ENCODE peak calls at places on chromosomes 4 and X, in nine cellular contexts. Z is psoas muscle, S is heart right ventricle, V is cardiac fibroblast, H is endothelial cell, C is lower leg skin, Y is neural crest cell, R is WERI-Rb-1, T is esophagus muscularis mucosa. J is an unnamed sample.

GRCh38 chr4:173151496-173151895 is 17.1 kb upstream of the GALNT7 start:
- DNase-seq in R (no peak), V (no peak), Y (no peak), T (no peak), H (no peak), C (no peak), S (no peak), Z (no peak), J (no peak)

GRCh38 chrX:150146271-150146888 is 208.1 kb upstream of the EOLA2 start:
- DNase-seq in V (no peak), H (no peak), Y (no peak), Z (no peak), T (peak; percentile 10), S (no peak), R (no peak), C (no peak), J (no peak)

GRCh38 chr4:34202154-34202553 is 2042.2 kb downstream of the ARAP2 start:
- DNase-seq in H (no peak), Y (no peak), Z (no peak), R (no peak), C (no peak), T (no peak), S (no peak), V (no peak), J (no peak)

GRCh38 chr4:75514949-75515612 is 808 bp downstream of the THAP6 start:
- DNase-seq in Y (no peak), Z (no peak), H (no peak), C (no peak), R (peak; percentile 8), V (no peak), T (no peak), S (no peak), J (no peak)

GRCh38 chr4:72375050-72375736 is 193.8 kb downstream of the ADAMTS3 start:
- DNase-seq in Z (no peak), V (peak; percentile 46), T (no peak), R (no peak), Y (no peak), C (no peak), H (no peak), S (no peak), J (no peak)

GRCh38 chrX:98380106-98380505 is 1496.4 kb downstream of the RPA4 start:
- DNase-seq in R (no peak), Y (peak; percentile 22), S (no peak), C (no peak), Z (no peak), H (no peak), T (no peak), V (no peak), J (no peak)

GRCh38 chrX:150856101-150856500 is 42.4 kb downstream of the CD99L2 start:
- DNase-seq in T (no peak), S (no peak), R (no peak), Y (no peak), V (peak; percentile 12), H (no peak), C (no peak), Z (no peak), J (no peak)

GRCh38 chr4:40254961-40255721 is 58.3 kb downstream of the RHOH start:
- DNase-seq in Y (no peak), T (no peak), V (peak; percentile 46), R (no peak), H (no peak), Z (no peak), C (no peak), S (no peak), J (no peak)

GRCh38 chrX:86237482-86237881 is 89.2 kb downstream of the DACH2 start:
- DNase-seq in H (no peak), R (no peak), Z (no peak), Y (no peak), S (no peak), T (no peak), V (no peak), C (no peak), J (no peak)

GRCh38 chr4:73448448-73449203 is 12.6 kb downstream of the AFP start:
- DNase-seq in T (no peak), H (no peak), C (no peak), Z (no peak), S (no peak), Y (no peak), R (no peak), V (no peak), J (no peak)

GRCh38 chr4:80097395-80098177 is 24.6 kb upstream of the ANTXR2 start:
- DNase-seq in C (peak; percentile 92), T (no peak), Z (peak; percentile 60), H (no peak), Y (no peak), R (no peak), V (peak; percentile 96), S (peak; percentile 76), J (no peak)

GRCh38 chr4:156261230-156261629 is 307.6 kb upstream of the CTSO start:
- DNase-seq in V (no peak), S (no peak), T (no peak), R (no peak), Y (no peak), Z (no peak), H (no peak), C (no peak), J (no peak)

GRCh38 chr4:5712931-5713330 is 1.9 kb downstream of the EVC start:
- DNase-seq in V (no peak), R (peak; percentile 83), Z (no peak), S (no peak), Y (no peak), C (peak; percentile 71), T (no peak), H (no peak), J (no peak)

GRCh38 chr4:75499900-75500299 is 14.3 kb downstream of the RCHY1 start:
- DNase-seq in R (no peak), S (no peak), V (no peak), Z (no peak), Y (no peak), C (no peak), H (no peak), T (no peak), J (no peak)

GRCh38 chr4:86788826-86789225 is 60.4 kb downstream of the SLC10A6 start:
- DNase-seq in Y (no peak), Z (no peak), S (no peak), C (no peak), H (no peak), T (no peak), R (no peak), V (no peak), J (no peak)

GRCh38 chr4:128810331-128810870 is 901 bp downstream of the JADE1 start:
- DNase-seq in V (peak; percentile 43), R (peak; percentile 34), Y (no peak), S (peak; percentile 29), C (peak; percentile 83), H (peak; percentile 9), Z (no peak), T (no peak), J (no peak)

DNA sequence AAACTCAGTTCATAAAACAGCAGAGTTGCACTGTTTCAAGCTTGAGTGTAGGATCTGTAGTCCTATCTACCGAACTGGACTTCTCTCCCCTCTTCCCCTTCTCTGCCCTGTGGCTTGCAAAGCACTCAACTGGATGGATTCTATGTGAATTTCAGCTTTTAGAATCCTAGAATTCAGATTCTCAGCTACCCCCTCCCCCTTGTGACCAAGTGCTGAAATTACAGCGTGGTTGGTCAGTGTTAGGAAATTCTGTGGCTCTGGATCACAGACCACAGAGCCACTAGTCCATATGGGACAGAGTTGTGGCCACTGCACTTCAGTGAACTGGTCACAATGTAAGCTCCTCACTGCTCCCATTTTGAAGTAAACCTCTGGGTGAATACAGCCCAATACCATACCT is 64.6 kb upstream of the TRPC5 start:
- DNase-seq in V (peak; percentile 0), Y (peak; percentile 30), T (no peak), C (no peak), R (peak; percentile 45), H (peak; percentile 6), Z (no peak), S (no peak), J (no peak)
- TF ChIP-seq CTCF in V (no peak), Y (peak; percentile 67), T (peak; percentile 24), C (no peak), R (peak; percentile 60), H (peak; percentile 45), Z (no peak), S (peak; percentile 28), J (peak; percentile 7)

GRCh38 chr4:152935661-152936445 is at the start of gene FHDC1:
- DNase-seq in Z (no peak), H (peak; percentile 39), R (peak; percentile 94), T (no peak), C (no peak), V (no peak), Y (peak; percentile 33), S (no peak), J (no peak)
- TF ChIP-seq CTCF in Z (no peak), H (no peak), R (peak; percentile 22), T (no peak), C (no peak), V (no peak), Y (no peak), S (no peak), J (no peak)

GRCh38 chr4:105496899-105497298 is 23.0 kb upstream of the PPA2 start:
- DNase-seq in V (no peak), S (no peak), H (no peak), R (no peak), C (no peak), Y (no peak), T (no peak), Z (no peak), J (no peak)
- TF ChIP-seq CTCF in V (peak; percentile 6), S (no peak), H (no peak), R (peak; percentile 68), C (no peak), Y (peak; percentile 16), T (no peak), Z (no peak), J (no peak)

GRCh38 chr4:2331519-2332200 is 69.8 kb upstream of the MXD4 start:
- DNase-seq in Z (no peak), H (no peak), R (no peak), Y (no peak), T (peak; percentile 72), V (no peak), C (no peak), S (no peak), J (no peak)
- TF ChIP-seq CTCF in Z (no peak), H (no peak), R (no peak), Y (no peak), T (no peak), V (no peak), C (no peak), S (no peak), J (no peak)

GRCh38 chr4:48767055-48767454 is 13.0 kb downstream of the FRYL start:
- DNase-seq in V (no peak), C (no peak), S (no peak), Y (no peak), H (no peak), Z (no peak), T (no peak), R (no peak), J (no peak)
- TF ChIP-seq CTCF in V (peak; percentile 14), C (no peak), S (no peak), Y (peak; percentile 38), H (no peak), Z (no peak), T (no peak), R (peak; percentile 33), J (no peak)

GRCh38 chrX:49165901-49166881 is 3.6 kb downstream of the MAGIX start:
- DNase-seq in S (peak; percentile 83), R (no peak), Z (peak; percentile 91), T (peak; percentile 93), Y (peak; percentile 30), C (peak; percentile 95), H (peak; percentile 45), V (peak; percentile 74), J (peak; percentile 91)
- TF ChIP-seq CTCF in S (peak; percentile 25), R (no peak), Z (peak; percentile 27), T (no peak), Y (peak; percentile 24), C (no peak), H (no peak), V (no peak), J (peak; percentile 47)

GRCh38 chr4:104064650-104065577 is 345.1 kb upstream of the TACR3 start:
- DNase-seq in S (peak; percentile 20), V (peak; percentile 43), H (peak; percentile 65), C (no peak), Y (peak; percentile 55), R (peak; percentile 82), T (no peak), Z (peak; percentile 43), J (no peak)
- TF ChIP-seq CTCF in S (peak; percentile 56), V (peak; percentile 19), H (peak; percentile 90), C (no peak), Y (peak; percentile 86), R (peak; percentile 70), T (peak; percentile 63), Z (peak; percentile 37), J (peak; percentile 21)

J was measured in CD14-positive monocyte.